ENCODE peak calls at places on chromosomes 2 and 18, in six cellular contexts. D is fibroblast of mammary gland, K is fibroblast of the aortic adventitia, N is dorsolateral prefrontal cortex, F is type B pancreatic cell, Q is Calu3. M is an unnamed sample.

GRCh38 chr18:42290318-42291307 is 335.6 kb downstream of the PIK3C3 start:
- DNase-seq in Q (no peak), D (no peak), N (no peak), K (no peak), F (no peak), M (peak; percentile 40)

GRCh38 chr2:231707625-231708049 is 688 bp upstream of the PTMA start:
- DNase-seq in F (peak; percentile 78), Q (no peak), K (peak; percentile 47), D (peak; percentile 43), N (peak; percentile 56), M (peak; percentile 72)

GRCh38 chr18:12946549-12947354 is 1.1 kb upstream of the SEH1L start:
- DNase-seq in Q (peak; percentile 37), N (no peak), F (no peak), D (peak; percentile 83), K (peak; percentile 99), M (peak; percentile 60)

GRCh38 chr2:176106636-176107539 is at the start of gene HOXD11:
- DNase-seq in N (no peak), F (peak; percentile 69), K (peak; percentile 28), Q (peak; percentile 15), D (peak; percentile 72), M (no peak)

GRCh38 chr2:63000801-63001200 is 49.8 kb upstream of the OTX1 start:
- DNase-seq in Q (no peak), D (peak; percentile 24), F (no peak), K (peak; percentile 62), N (no peak), M (no peak)

GRCh38 chr18:22632191-22632590 is 214.5 kb upstream of the CTAGE1 start:
- DNase-seq in K (no peak), N (no peak), D (no peak), F (no peak), Q (no peak), M (no peak)

GRCh38 chr2:66432801-66433694 is 1.9 kb upstream of the MEIS1 start:
- DNase-seq in K (peak; percentile 99), Q (peak; percentile 90), F (peak; percentile 92), D (peak; percentile 96), N (peak; percentile 81), M (peak; percentile 85)

GRCh38 chr2:18378020-18378653 is 182.3 kb downstream of the RDH14 start:
- DNase-seq in F (no peak), N (no peak), Q (peak; percentile 48), D (peak; percentile 52), K (peak; percentile 67), M (no peak)

GRCh38 chr2:235468978-235469694 is 24.7 kb upstream of the AGAP1 start:
- DNase-seq in D (peak; percentile 95), Q (peak; percentile 58), F (no peak), N (no peak), K (peak; percentile 89), M (peak; percentile 37)

GRCh38 chr2:1654696-1655374 is 89.5 kb downstream of the PXDN start:
- DNase-seq in Q (no peak), F (peak; percentile 22), N (no peak), K (no peak), D (no peak), M (no peak)

GRCh38 chr18:43805646-43806194 is 528.4 kb upstream of the SYT4 start:
- DNase-seq in D (peak; percentile 57), N (no peak), F (no peak), K (peak; percentile 5), Q (no peak), M (no peak)

GRCh38 chr2:137449454-137449853 is 514.8 kb upstream of the HNMT start:
- DNase-seq in K (no peak), Q (no peak), N (no peak), D (no peak), F (no peak), M (no peak)

GRCh38 chr2:202278036-202278760 is 12.6 kb downstream of the NOP58 start:
- DNase-seq in K (peak; percentile 63), Q (no peak), F (no peak), D (peak; percentile 84), N (no peak), M (no peak)

GRCh38 chr2:215460682-215461081 is 24.8 kb upstream of the FN1 start:
- DNase-seq in F (no peak), N (no peak), Q (no peak), D (peak; percentile 95), K (peak; percentile 95), M (no peak)

GRCh38 chr2:25042321-25043240 is 705 bp downstream of the EFR3B start:
- DNase-seq in D (peak; percentile 13), K (peak; percentile 18), Q (peak; percentile 24), F (no peak), N (peak; percentile 30), M (peak; percentile 43)

GRCh38 chr2:107525420-107525819 is 301.3 kb upstream of the RGPD4 start:
- DNase-seq in K (peak; percentile 42), F (no peak), Q (no peak), D (peak; percentile 88), N (no peak), M (no peak)

GRCh38 chr2:97726311-97727064 is 13.1 kb downstream of the ZAP70 start:
- DNase-seq in D (peak; percentile 62), N (no peak), Q (no peak), F (no peak), K (no peak), M (no peak)

GRCh38 chr18:24378598-24378997 is 19.0 kb downstream of the OSBPL1A start:
- DNase-seq in Q (no peak), K (no peak), N (no peak), F (no peak), D (no peak), M (no peak)

GRCh38 chr2:238106698-238107524 is 6.8 kb downstream of the ESPNL start:
- DNase-seq in K (no peak), F (peak; percentile 63), N (peak; percentile 17), Q (peak; percentile 32), D (no peak), M (no peak)

GRCh38 chr2:174149530-174149929 is 98.8 kb downstream of the OLA1 start:
- DNase-seq in K (no peak), D (no peak), F (no peak), N (no peak), Q (no peak), M (no peak)

DNA sequence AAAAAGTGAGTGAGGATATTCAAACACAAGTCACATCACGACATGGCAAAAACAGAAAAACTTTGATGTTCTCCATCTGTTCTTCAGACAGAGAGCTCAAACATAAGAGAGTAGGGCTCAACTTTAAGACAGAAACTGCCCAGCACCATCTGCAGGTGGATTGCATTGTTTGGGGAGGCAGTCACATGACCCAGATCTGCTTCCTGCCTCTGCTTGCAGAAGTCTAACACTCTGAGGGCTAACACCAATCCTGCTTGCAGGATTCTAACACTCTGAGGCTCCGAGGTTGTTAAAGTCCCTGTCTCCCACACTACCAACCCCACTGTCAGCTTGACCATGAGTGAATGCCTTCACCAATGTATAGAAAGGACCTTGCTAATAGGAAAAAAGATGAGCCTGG is 176.8 kb upstream of the CREB1 start:
- DNase-seq in N (no peak), K (peak; percentile 20), D (no peak), F (no peak), Q (no peak), M (no peak)
- TF ChIP-seq CTCF in N (no peak), K (no peak), D (no peak), F (no peak), Q (no peak), M (peak; percentile 27)

GRCh38 chr2:144143294-144144092 is 376.4 kb downstream of the ZEB2 start:
- DNase-seq in Q (no peak), F (no peak), K (no peak), D (no peak), N (no peak), M (no peak)
- TF ChIP-seq CTCF in Q (no peak), F (no peak), K (no peak), D (no peak), N (no peak), M (no peak)

DNA sequence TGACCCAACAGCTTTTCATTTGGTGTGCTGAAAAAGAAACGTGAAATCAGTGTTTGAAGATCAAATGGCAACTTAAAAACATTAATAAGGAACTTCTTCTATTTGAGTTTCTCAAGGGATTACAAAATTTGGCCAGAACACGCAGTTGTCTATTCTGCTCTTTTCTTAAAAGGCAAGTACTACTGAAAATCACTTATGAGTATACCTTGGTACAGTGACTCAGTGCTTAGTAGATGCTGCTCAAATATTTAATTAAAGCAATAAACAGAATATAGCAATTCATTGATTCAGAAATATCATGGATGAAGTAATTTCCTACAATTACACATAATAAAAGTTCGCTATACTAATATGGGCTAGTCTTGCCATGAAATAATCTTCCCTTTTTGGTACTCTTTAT is 38.2 kb upstream of the MCM6 start:
- DNase-seq in N (no peak), K (no peak), F (no peak), D (peak; percentile 5), Q (no peak), M (no peak)
- TF ChIP-seq CTCF in N (no peak), K (no peak), F (no peak), D (no peak), Q (no peak), M (no peak)

GRCh38 chr2:37415128-37415817 is 70.8 kb downstream of the QPCT start:
- DNase-seq in Q (no peak), N (no peak), D (peak; percentile 45), K (peak; percentile 52), F (no peak), M (no peak)
- TF ChIP-seq CTCF in Q (no peak), N (no peak), D (peak; percentile 29), K (peak; percentile 27), F (no peak), M (no peak)

GRCh38 chr2:218658671-218659257 is 659 bp downstream of the ZNF142 start:
- DNase-seq in F (no peak), N (no peak), D (peak; percentile 34), K (peak; percentile 25), Q (peak; percentile 78), M (no peak)
- TF ChIP-seq CTCF in F (peak; percentile 68), N (no peak), D (peak; percentile 41), K (peak; percentile 57), Q (peak; percentile 64), M (no peak)

GRCh38 chr2:194870974-194871535 is 786.0 kb upstream of the SLC39A10 start:
- DNase-seq in D (no peak), Q (no peak), K (no peak), F (no peak), N (no peak), M (no peak)

DNA sequence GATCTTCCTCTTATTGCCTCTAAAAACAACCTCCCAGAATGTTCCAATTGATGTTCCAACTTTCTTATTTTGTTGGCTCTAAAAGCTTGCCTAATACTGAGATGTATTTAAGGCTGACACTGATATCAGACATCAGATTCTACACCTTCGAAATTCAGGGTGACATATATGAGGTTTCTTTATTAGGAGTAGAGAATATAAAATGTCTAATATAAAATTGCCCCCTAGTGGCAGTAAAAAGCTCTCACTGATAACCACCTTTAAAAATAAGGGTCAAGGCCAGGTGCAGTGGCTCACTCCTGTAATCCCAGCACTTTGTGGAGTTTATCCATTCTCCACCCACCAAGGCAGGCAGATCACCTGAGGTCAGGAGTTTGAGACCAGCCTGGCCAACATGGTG is 789.7 kb upstream of the SLC39A10 start:
- DNase-seq in N (no peak), Q (peak; percentile 3), D (peak; percentile 2), F (no peak), K (peak; percentile 6), M (no peak)
- TF ChIP-seq CTCF in N (peak; percentile 30), Q (peak; percentile 27), D (peak; percentile 49), F (peak; percentile 75), K (peak; percentile 40), M (peak; percentile 21)

M was measured in heart right ventricle.